ENCODE peak calls at places on chromosomes 11 and 22, in seven cellular contexts. V is esophagus muscularis mucosa, U is GM23338, Q is Panc1, C is SK-N-SH, X is GM12891, M is HepG2. L is an unnamed sample.
A peak's percentile ranks its signal among the peaks of the same experiment; 100 is the strongest.

GRCh38 chr22:18095101-18095805 is 15.4 kb upstream of the TUBA8 start:
- DNase-seq in U (no peak), X (no peak), Q (no peak), C (no peak), V (no peak), M (no peak), L (no peak)

GRCh38 chr22:19998232-19998951 is 18.2 kb downstream of the ARVCF start:
- DNase-seq in U (no peak), M (no peak), C (peak; percentile 71), Q (no peak), X (no peak), V (no peak), L (no peak)

GRCh38 chr11:17102447-17102846 is 25.0 kb upstream of the RPS13 start:
- DNase-seq in X (no peak), Q (no peak), U (no peak), C (no peak), M (no peak), V (no peak), L (no peak)

GRCh38 chr11:80297808-80298460 is 857.1 kb upstream of the TENM4 start:
- DNase-seq in C (no peak), Q (peak; percentile 27), X (no peak), U (no peak), M (no peak), V (no peak), L (no peak)

GRCh38 chr11:123272565-123272964 is 77.5 kb upstream of the CLMP start:
- DNase-seq in X (no peak), U (no peak), C (no peak), V (no peak), Q (no peak), M (no peak), L (no peak)

GRCh38 chr11:92735039-92735438 is 234.4 kb upstream of the MTNR1B start:
- DNase-seq in M (no peak), Q (no peak), V (no peak), C (peak; percentile 6), X (no peak), U (peak; percentile 58), L (no peak)

GRCh38 chr11:122115520-122116343 is at the start of gene BLID:
- DNase-seq in X (no peak), U (peak; percentile 88), V (no peak), Q (no peak), M (peak; percentile 7), C (no peak), L (no peak)

GRCh38 chr22:28031383-28031922 is 112.4 kb upstream of the PITPNB start:
- DNase-seq in U (no peak), Q (no peak), X (no peak), V (no peak), C (no peak), M (no peak), L (no peak)

GRCh38 chr11:44702897-44703296 is 23.9 kb upstream of the TSPAN18 start:
- DNase-seq in C (peak; percentile 54), V (no peak), X (no peak), Q (no peak), U (no peak), M (no peak), L (no peak)
- TF ChIP-seq POLR2AphosphoS5 in C (no peak), V (no peak), X (no peak), Q (no peak), U (no peak), M (no peak), L (no peak)

GRCh38 chr11:65859812-65860277 is 388 bp upstream of the MUS81 start:
- DNase-seq in U (no peak), X (no peak), M (no peak), V (no peak), Q (no peak), C (no peak), L (no peak)
- TF ChIP-seq POLR2AphosphoS5 in U (no peak), X (peak; percentile 39), M (no peak), V (no peak), Q (peak; percentile 8), C (no peak), L (no peak)

DNA sequence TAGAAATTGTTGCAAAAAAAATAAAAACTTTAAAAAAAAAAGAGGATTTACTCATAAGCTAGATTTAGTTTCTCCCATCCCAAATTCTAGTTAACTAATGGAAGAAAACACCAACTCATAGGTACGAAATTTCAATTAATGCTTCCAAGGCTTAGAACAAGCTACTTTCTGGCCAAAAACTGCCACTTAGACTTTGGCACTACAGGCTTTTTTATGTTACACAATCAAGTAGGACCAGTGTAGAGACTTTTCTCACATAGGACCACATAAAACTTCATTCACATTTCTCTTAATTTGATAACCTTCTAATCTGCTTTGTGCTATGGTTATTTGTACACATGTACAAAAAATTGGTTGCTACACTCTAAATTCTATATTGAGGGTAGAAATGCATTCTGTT is 3.1 kb downstream of the ST13 start:
- DNase-seq in M (no peak), C (no peak), V (no peak), X (no peak), Q (no peak), U (no peak), L (no peak)
- TF ChIP-seq POLR2AphosphoS5 in M (no peak), C (no peak), V (no peak), X (no peak), Q (no peak), U (no peak), L (no peak)

DNA sequence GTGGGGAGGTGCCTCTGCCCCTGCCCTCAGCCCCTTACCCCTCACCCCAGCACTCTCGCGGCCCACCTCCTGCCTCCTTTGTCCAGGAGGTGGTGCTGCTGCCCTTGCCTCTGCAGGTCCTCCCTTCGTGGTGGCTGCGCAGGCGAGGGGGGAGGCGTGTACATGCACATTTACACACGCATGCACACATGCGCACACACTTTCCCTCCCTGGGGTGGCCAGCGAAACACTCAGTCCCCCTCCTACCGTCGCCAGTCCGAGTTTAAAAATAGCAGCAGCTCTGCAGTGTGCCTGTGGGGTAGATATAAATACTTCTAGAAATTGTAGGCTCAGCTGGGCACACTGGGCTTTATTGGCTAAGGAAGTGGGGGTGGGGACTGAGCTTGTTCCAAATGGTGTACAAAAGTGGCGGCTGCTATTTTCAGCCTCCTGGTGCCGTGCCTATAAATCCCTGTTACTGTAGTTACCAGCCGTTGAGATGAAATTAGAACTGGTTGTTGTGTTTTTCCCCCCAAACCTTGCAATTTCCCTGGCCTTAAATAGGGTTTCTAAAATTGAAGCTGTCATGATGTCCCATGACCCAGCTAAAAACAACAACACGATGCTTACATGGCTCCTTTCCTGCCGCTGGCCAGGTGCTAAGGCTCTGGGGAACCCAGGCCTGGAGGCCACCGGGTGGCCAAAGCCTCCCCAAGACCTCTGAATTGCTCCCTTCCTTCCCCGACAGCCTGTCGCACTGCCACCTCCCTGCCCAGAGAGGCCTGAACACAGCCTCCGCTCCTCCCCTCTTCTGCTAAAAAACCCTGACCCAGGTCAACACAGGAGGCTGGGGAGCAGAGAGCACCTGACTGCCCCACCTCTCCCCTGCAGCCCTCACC is 12.4 kb downstream of the PICK1 start:
- DNase-seq in V (no peak), X (no peak), M (no peak), U (peak; percentile 58), C (peak; percentile 55), Q (no peak), L (no peak)
- TF ChIP-seq POLR2AphosphoS5 in V (peak; percentile 68), X (no peak), M (no peak), U (no peak), C (no peak), Q (no peak), L (no peak)

GRCh38 chr11:110422306-110422924 is 7.3 kb upstream of the FDX1 start:
- DNase-seq in M (no peak), C (no peak), V (peak; percentile 2), Q (no peak), U (no peak), X (no peak), L (no peak)
- TF ChIP-seq POLR2AphosphoS5 in M (no peak), C (no peak), V (no peak), Q (no peak), U (no peak), X (no peak), L (no peak)

GRCh38 chr11:70111269-70112016 is 33.3 kb downstream of the ANO1 start:
- DNase-seq in V (no peak), U (peak; percentile 43), Q (no peak), X (no peak), M (peak; percentile 5), C (no peak), L (no peak)
- TF ChIP-seq POLR2AphosphoS5 in V (no peak), U (no peak), Q (no peak), X (no peak), M (no peak), C (no peak), L (no peak)

GRCh38 chr11:86577663-86578636 is 94.5 kb downstream of the ME3 start:
- DNase-seq in C (no peak), U (no peak), V (peak; percentile 92), Q (peak; percentile 65), M (peak; percentile 81), X (no peak), L (peak; percentile 58)
- TF ChIP-seq POLR2AphosphoS5 in C (peak; percentile 17), U (no peak), V (peak; percentile 63), Q (peak; percentile 31), M (no peak), X (no peak), L (no peak)

GRCh38 chr11:128629516-128630106 is 42.3 kb upstream of the ETS1 start:
- DNase-seq in Q (no peak), M (no peak), C (no peak), V (peak; percentile 64), X (no peak), U (no peak), L (no peak)

GRCh38 chr11:128628686-128629085 is 41.3 kb upstream of the ETS1 start:
- DNase-seq in Q (no peak), V (no peak), X (no peak), C (no peak), U (no peak), M (no peak), L (no peak)

GRCh38 chr11:128632151-128632791 is 44.9 kb upstream of the ETS1 start:
- DNase-seq in X (no peak), V (peak; percentile 91), U (peak; percentile 88), M (peak; percentile 3), C (peak; percentile 67), Q (peak; percentile 46), L (peak; percentile 19)

GRCh38 chr11:128628343-128628673 is 41.0 kb upstream of the ETS1 start:
- DNase-seq in V (no peak), U (no peak), Q (no peak), M (no peak), X (no peak), C (no peak), L (no peak)

DNA sequence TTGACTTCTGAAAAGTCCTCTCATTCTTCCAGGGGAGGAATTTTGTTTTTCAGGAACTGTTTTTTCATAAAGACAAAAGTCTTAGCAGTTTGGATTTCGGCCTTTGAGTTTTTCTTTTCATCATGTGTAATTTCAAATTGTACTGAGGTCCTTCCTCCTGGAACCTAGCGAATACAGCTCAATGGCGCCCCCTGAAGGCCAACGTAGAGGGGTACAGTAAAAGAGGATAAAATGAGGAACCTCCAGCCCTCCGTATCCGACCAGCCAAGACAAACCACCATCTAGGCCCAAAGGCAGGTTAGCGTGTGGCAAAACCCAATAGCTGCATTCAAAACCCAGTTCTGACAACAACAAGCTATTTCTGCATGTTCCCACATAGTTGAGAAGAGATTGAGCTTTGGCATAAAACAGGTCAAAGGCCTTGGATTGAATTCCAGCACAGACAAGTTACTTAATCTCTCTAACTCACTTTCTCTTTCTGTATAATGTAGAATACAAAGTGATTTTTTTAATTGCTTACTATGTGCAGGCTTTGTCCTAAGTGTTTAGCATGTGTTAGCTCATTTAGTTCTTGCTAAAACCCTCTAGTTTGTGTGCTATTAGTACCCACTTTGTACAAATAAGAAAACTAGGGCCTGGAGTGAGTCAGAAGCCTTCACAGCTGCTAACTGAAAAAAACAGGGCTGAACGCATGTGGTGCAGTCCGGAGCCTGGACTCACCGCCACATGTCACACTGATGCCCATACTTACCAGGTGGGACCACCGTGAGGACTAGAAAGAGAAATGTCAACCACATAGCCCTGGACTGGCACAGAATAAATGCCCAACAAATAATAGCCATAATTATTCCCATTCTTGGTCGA is 43.2 kb upstream of the ETS1 start:
- DNase-seq in M (peak; percentile 62), Q (peak; percentile 75), X (peak; percentile 57), C (peak; percentile 83), U (peak; percentile 85), V (peak; percentile 96), L (peak; percentile 56)
- TF ChIP-seq POLR2AphosphoS5 in M (no peak), Q (no peak), X (no peak), C (no peak), U (no peak), V (no peak), L (no peak)

L was measured in HCT116.